ENCODE peak calls at places on chromosomes 11 and 22, in six cellular contexts. One of them, this sample, is unnamed.

GRCh38 chr11:6307879-6308278 is 12.4 kb downstream of the CAVIN3 start:
- DNase-seq in psoas muscle: no peak
- DNase-seq in Peyer's patch: no peak
- DNase-seq in LNCaP clone FGC: no peak
- DNase-seq in naive thymus-derived CD4-positive, alpha-beta T cell: no peak
- DNase-seq in lower leg skin: no peak
- DNase-seq in this sample: no peak

GRCh38 chr11:6566704-6567370 is 36.6 kb downstream of the RRP8 start:
- DNase-seq in psoas muscle: peak
- DNase-seq in Peyer's patch: no peak
- DNase-seq in LNCaP clone FGC: no peak
- DNase-seq in lower leg skin: no peak
- DNase-seq in naive thymus-derived CD4-positive, alpha-beta T cell: no peak
- DNase-seq in this sample: no peak

GRCh38 chr11:17221968-17222367 is 14.2 kb upstream of the PIK3C2A start:
- DNase-seq in Peyer's patch: no peak
- DNase-seq in LNCaP clone FGC: no peak
- DNase-seq in lower leg skin: no peak
- DNase-seq in naive thymus-derived CD4-positive, alpha-beta T cell: no peak
- DNase-seq in psoas muscle: no peak
- DNase-seq in this sample: no peak

GRCh38 chr22:36741204-36741793 is 34.6 kb downstream of the IFT27 start:
- DNase-seq in naive thymus-derived CD4-positive, alpha-beta T cell: no peak
- DNase-seq in LNCaP clone FGC: no peak
- DNase-seq in psoas muscle: no peak
- DNase-seq in Peyer's patch: no peak
- DNase-seq in lower leg skin: peak
- DNase-seq in this sample: no peak

GRCh38 chr11:19874241-19874640 is 161.6 kb downstream of the NAV2 start:
- DNase-seq in psoas muscle: no peak
- DNase-seq in Peyer's patch: no peak
- DNase-seq in lower leg skin: no peak
- DNase-seq in naive thymus-derived CD4-positive, alpha-beta T cell: no peak
- DNase-seq in LNCaP clone FGC: no peak
- DNase-seq in this sample: no peak

GRCh38 chr22:21867528-21868266 is at the start of gene MAPK1:
- DNase-seq in psoas muscle: peak
- DNase-seq in LNCaP clone FGC: no peak
- DNase-seq in Peyer's patch: peak
- DNase-seq in naive thymus-derived CD4-positive, alpha-beta T cell: peak
- DNase-seq in lower leg skin: peak
- DNase-seq in this sample: peak

GRCh38 chr11:105334025-105334714 is 194.6 kb upstream of the CARD18 start:
- DNase-seq in Peyer's patch: no peak
- DNase-seq in psoas muscle: peak
- DNase-seq in lower leg skin: no peak
- DNase-seq in naive thymus-derived CD4-positive, alpha-beta T cell: no peak
- DNase-seq in LNCaP clone FGC: no peak
- DNase-seq in this sample: no peak

GRCh38 chr11:125481531-125481930 is 14.5 kb downstream of the FEZ1 start:
- DNase-seq in lower leg skin: no peak
- DNase-seq in naive thymus-derived CD4-positive, alpha-beta T cell: no peak
- DNase-seq in psoas muscle: no peak
- DNase-seq in Peyer's patch: no peak
- DNase-seq in LNCaP clone FGC: no peak
- DNase-seq in this sample: no peak

GRCh38 chr11:47980907-47981621 is 705 bp downstream of the PTPRJ start:
- DNase-seq in psoas muscle: peak
- DNase-seq in LNCaP clone FGC: no peak
- DNase-seq in lower leg skin: peak
- DNase-seq in naive thymus-derived CD4-positive, alpha-beta T cell: no peak
- DNase-seq in Peyer's patch: peak
- DNase-seq in this sample: peak

GRCh38 chr11:19951558-19952083 is 208.7 kb downstream of the DBX1 start:
- DNase-seq in lower leg skin: no peak
- DNase-seq in naive thymus-derived CD4-positive, alpha-beta T cell: peak
- DNase-seq in LNCaP clone FGC: peak
- DNase-seq in psoas muscle: no peak
- DNase-seq in Peyer's patch: no peak
- DNase-seq in this sample: no peak

GRCh38 chr11:28566643-28567042 is 458.5 kb downstream of the METTL15 start:
- DNase-seq in lower leg skin: peak
- DNase-seq in psoas muscle: peak
- DNase-seq in naive thymus-derived CD4-positive, alpha-beta T cell: no peak
- DNase-seq in LNCaP clone FGC: no peak
- DNase-seq in Peyer's patch: peak
- DNase-seq in this sample: peak

GRCh38 chr11:86370922-86371614 is 3.6 kb upstream of the CCDC81 start:
- DNase-seq in LNCaP clone FGC: no peak
- DNase-seq in psoas muscle: no peak
- DNase-seq in naive thymus-derived CD4-positive, alpha-beta T cell: no peak
- DNase-seq in lower leg skin: no peak
- DNase-seq in Peyer's patch: no peak
- DNase-seq in this sample: no peak

GRCh38 chr11:15622231-15622890 is 507.6 kb downstream of the INSC start:
- DNase-seq in Peyer's patch: no peak
- DNase-seq in naive thymus-derived CD4-positive, alpha-beta T cell: no peak
- DNase-seq in LNCaP clone FGC: no peak
- DNase-seq in lower leg skin: no peak
- DNase-seq in psoas muscle: no peak
- DNase-seq in this sample: no peak

GRCh38 chr11:124863137-124863825 is 2.0 kb upstream of the ROBO3 start:
- DNase-seq in lower leg skin: peak
- DNase-seq in Peyer's patch: no peak
- DNase-seq in LNCaP clone FGC: no peak
- DNase-seq in psoas muscle: no peak
- DNase-seq in naive thymus-derived CD4-positive, alpha-beta T cell: no peak
- DNase-seq in this sample: no peak

DNA sequence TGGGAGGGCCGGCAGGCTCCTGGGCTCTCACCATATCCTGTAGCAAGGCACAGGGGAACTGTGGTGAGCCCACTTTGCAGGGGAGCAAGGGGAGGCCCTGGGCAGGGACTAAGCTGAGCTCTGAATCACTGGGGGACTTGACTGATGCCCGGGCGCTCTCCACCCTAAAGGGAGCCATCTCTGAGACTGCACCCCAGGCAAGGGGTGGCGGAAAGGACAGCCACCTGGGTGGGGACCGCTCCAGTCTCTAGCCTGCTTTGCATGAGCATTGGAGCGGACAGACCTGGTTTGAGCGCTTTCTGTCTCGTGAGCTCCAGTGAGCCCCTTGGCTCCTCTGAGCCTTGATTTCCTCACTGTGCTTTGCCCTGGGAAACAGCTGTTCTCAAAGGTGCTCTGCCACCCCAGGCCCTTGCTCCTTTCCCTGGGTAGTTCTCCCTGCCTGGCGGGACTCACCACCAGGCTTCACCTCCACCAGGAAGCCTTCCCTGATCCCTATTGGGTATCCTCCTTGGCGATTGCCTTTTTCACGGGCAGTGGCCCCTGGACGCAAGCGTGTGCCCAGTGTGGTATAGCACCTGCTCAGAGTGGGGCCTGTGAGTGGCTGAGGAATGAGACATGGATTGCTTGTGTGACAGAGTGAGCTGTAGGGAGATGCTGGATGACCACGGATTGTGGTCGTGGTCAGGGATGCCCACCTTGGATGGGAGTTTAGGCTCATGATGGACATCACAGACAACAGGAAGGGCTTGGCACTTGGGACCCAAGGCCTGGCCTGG is 24.4 kb downstream of the PARVG start:
- DNase-seq in Peyer's patch: peak
- DNase-seq in psoas muscle: no peak
- DNase-seq in lower leg skin: peak
- DNase-seq in naive thymus-derived CD4-positive, alpha-beta T cell: no peak
- DNase-seq in LNCaP clone FGC: no peak
- DNase-seq in this sample: peak
- H3K4me3 ChIP-seq in Peyer's patch: no peak
- H3K4me3 ChIP-seq in psoas muscle: no peak
- H3K4me3 ChIP-seq in lower leg skin: no peak
- H3K4me3 ChIP-seq in naive thymus-derived CD4-positive, alpha-beta T cell: no peak
- H3K4me3 ChIP-seq in LNCaP clone FGC: no peak
- H3K4me3 ChIP-seq in this sample: no peak

DNA sequence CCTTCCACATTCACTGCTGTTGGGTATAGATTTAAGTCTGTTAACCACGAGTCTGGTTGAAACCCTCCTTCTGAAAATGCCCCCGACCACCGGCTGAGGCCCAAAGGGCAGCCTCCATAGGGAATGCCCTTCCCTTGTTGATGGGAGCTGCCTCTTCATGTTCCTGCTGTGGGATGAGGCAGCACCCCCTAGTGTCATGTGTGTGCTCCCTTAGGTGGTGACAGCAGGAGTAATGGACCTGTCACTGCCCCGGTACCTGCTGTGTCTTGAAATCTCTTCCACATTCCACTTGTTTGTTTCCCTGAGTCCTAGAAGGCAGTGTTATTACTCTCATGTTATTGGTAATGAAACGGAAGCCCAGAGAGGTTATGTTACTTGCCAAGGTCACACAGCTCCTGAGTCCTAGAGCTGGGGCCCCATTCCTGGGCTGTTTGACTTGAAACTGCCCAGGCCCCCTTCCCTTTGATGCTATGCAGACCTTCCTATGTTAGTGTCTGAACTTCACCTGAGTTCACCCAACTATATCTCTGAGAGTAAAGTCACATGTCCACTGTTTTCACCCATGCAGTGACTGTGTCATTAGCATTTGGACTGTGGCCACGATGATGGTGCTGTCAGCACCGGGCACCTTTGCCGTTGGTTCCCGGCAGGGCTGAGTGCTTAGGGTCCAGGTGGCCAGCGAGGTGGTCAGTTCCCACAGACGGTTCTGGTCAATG is 234.3 kb downstream of the TBC1D22A start:
- DNase-seq in psoas muscle: no peak
- DNase-seq in naive thymus-derived CD4-positive, alpha-beta T cell: no peak
- DNase-seq in Peyer's patch: no peak
- DNase-seq in lower leg skin: peak
- DNase-seq in LNCaP clone FGC: no peak
- DNase-seq in this sample: no peak
- H3K4me3 ChIP-seq in psoas muscle: no peak
- H3K4me3 ChIP-seq in naive thymus-derived CD4-positive, alpha-beta T cell: no peak
- H3K4me3 ChIP-seq in Peyer's patch: no peak
- H3K4me3 ChIP-seq in lower leg skin: no peak
- H3K4me3 ChIP-seq in LNCaP clone FGC: no peak
- H3K4me3 ChIP-seq in this sample: no peak

GRCh38 chr22:19940536-19941364 is 822 bp upstream of the COMT start:
- DNase-seq in LNCaP clone FGC: no peak
- DNase-seq in psoas muscle: peak
- DNase-seq in naive thymus-derived CD4-positive, alpha-beta T cell: no peak
- DNase-seq in Peyer's patch: no peak
- DNase-seq in lower leg skin: no peak
- DNase-seq in this sample: no peak
- H3K4me3 ChIP-seq in LNCaP clone FGC: peak
- H3K4me3 ChIP-seq in psoas muscle: peak
- H3K4me3 ChIP-seq in naive thymus-derived CD4-positive, alpha-beta T cell: peak
- H3K4me3 ChIP-seq in Peyer's patch: peak
- H3K4me3 ChIP-seq in lower leg skin: peak
- H3K4me3 ChIP-seq in this sample: peak

GRCh38 chr11:63919267-63920125 is 2.5 kb upstream of the RCOR2 start:
- DNase-seq in Peyer's patch: no peak
- DNase-seq in naive thymus-derived CD4-positive, alpha-beta T cell: no peak
- DNase-seq in LNCaP clone FGC: no peak
- DNase-seq in psoas muscle: peak
- DNase-seq in lower leg skin: no peak
- DNase-seq in this sample: no peak

GRCh38 chr11:63917685-63918523 is 940 bp upstream of the RCOR2 start:
- DNase-seq in naive thymus-derived CD4-positive, alpha-beta T cell: peak
- DNase-seq in lower leg skin: no peak
- DNase-seq in Peyer's patch: peak
- DNase-seq in psoas muscle: peak
- DNase-seq in LNCaP clone FGC: no peak
- DNase-seq in this sample: peak

GRCh38 chr11:63916837-63917684 is at the start of gene RCOR2:
- DNase-seq in naive thymus-derived CD4-positive, alpha-beta T cell: peak
- DNase-seq in LNCaP clone FGC: peak
- DNase-seq in psoas muscle: peak
- DNase-seq in lower leg skin: peak
- DNase-seq in Peyer's patch: peak
- DNase-seq in this sample: peak

GRCh38 chr11:63920126-63920869 is 3.3 kb upstream of the RCOR2 start:
- DNase-seq in lower leg skin: no peak
- DNase-seq in naive thymus-derived CD4-positive, alpha-beta T cell: no peak
- DNase-seq in Peyer's patch: no peak
- DNase-seq in LNCaP clone FGC: no peak
- DNase-seq in psoas muscle: peak
- DNase-seq in this sample: peak

GRCh38 chr11:63918576-63919171 is 1.7 kb upstream of the RCOR2 start:
- DNase-seq in psoas muscle: peak
- DNase-seq in Peyer's patch: no peak
- DNase-seq in LNCaP clone FGC: no peak
- DNase-seq in lower leg skin: no peak
- DNase-seq in naive thymus-derived CD4-positive, alpha-beta T cell: no peak
- DNase-seq in this sample: no peak
- H3K4me3 ChIP-seq in psoas muscle: peak
- H3K4me3 ChIP-seq in Peyer's patch: no peak
- H3K4me3 ChIP-seq in LNCaP clone FGC: no peak
- H3K4me3 ChIP-seq in lower leg skin: no peak
- H3K4me3 ChIP-seq in naive thymus-derived CD4-positive, alpha-beta T cell: no peak
- H3K4me3 ChIP-seq in this sample: peak

DNA sequence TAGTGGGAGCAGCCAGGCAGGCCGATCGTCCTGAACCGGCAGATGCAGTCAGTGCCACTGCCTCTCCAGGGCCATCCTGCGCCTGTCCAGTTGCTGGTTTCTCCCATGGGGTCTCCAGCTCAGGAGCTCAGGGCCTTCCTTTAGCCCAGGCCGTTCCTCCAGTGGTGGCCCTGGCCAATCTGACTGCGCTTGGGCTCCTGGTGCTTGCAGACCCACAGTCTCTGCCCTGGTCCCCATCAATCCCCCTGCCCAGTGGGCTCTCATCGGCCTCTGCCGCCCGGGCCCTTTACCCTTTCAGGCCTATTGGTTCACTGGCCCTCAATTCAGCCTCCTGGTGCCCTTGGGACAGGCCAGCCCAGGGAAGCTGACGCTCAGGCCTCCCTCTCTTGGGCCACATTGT is 29.2 kb upstream of the TSKU start:
- DNase-seq in lower leg skin: no peak
- DNase-seq in LNCaP clone FGC: no peak
- DNase-seq in psoas muscle: no peak
- DNase-seq in Peyer's patch: no peak
- DNase-seq in naive thymus-derived CD4-positive, alpha-beta T cell: no peak
- DNase-seq in this sample: no peak
- H3K4me3 ChIP-seq in lower leg skin: no peak
- H3K4me3 ChIP-seq in LNCaP clone FGC: no peak
- H3K4me3 ChIP-seq in psoas muscle: no peak
- H3K4me3 ChIP-seq in Peyer's patch: no peak
- H3K4me3 ChIP-seq in naive thymus-derived CD4-positive, alpha-beta T cell: no peak
- H3K4me3 ChIP-seq in this sample: no peak

GRCh38 chr11:46616551-46617450 is at the start of gene HARBI1:
- DNase-seq in naive thymus-derived CD4-positive, alpha-beta T cell: peak
- DNase-seq in lower leg skin: peak
- DNase-seq in Peyer's patch: peak
- DNase-seq in LNCaP clone FGC: peak
- DNase-seq in psoas muscle: peak
- DNase-seq in this sample: peak

GRCh38 chr11:46617451-46618314 is at the start of gene ATG13:
- DNase-seq in naive thymus-derived CD4-positive, alpha-beta T cell: peak
- DNase-seq in psoas muscle: peak
- DNase-seq in lower leg skin: peak
- DNase-seq in Peyer's patch: peak
- DNase-seq in LNCaP clone FGC: peak
- DNase-seq in this sample: peak

GRCh38 chr11:46615756-46616155 is 1.3 kb downstream of the HARBI1 start:
- DNase-seq in LNCaP clone FGC: no peak
- DNase-seq in lower leg skin: no peak
- DNase-seq in naive thymus-derived CD4-positive, alpha-beta T cell: no peak
- DNase-seq in psoas muscle: no peak
- DNase-seq in Peyer's patch: no peak
- DNase-seq in this sample: no peak

GRCh38 chr11:46618789-46619188 is 1.4 kb downstream of the ATG13 start:
- DNase-seq in lower leg skin: no peak
- DNase-seq in psoas muscle: no peak
- DNase-seq in LNCaP clone FGC: no peak
- DNase-seq in Peyer's patch: no peak
- DNase-seq in naive thymus-derived CD4-positive, alpha-beta T cell: no peak
- DNase-seq in this sample: no peak
- H3K4me3 ChIP-seq in lower leg skin: no peak
- H3K4me3 ChIP-seq in psoas muscle: peak
- H3K4me3 ChIP-seq in LNCaP clone FGC: peak
- H3K4me3 ChIP-seq in Peyer's patch: no peak
- H3K4me3 ChIP-seq in naive thymus-derived CD4-positive, alpha-beta T cell: no peak
- H3K4me3 ChIP-seq in this sample: peak